ENCODE peak calls at places on chromosomes 2 and 18, in eight cellular contexts. O, X, D, H, A, K, F and B are unnamed samples.

GRCh38 chr2:130821867-130822266 is 14.8 kb upstream of the ARHGEF4 start:
- DNase-seq in O (no peak), X (no peak), D (no peak), H (no peak), A (no peak), K (no peak), F (no peak), B (peak; percentile 61)

GRCh38 chr2:70087703-70088507 is 628 bp downstream of the PCBP1 start:
- DNase-seq in O (peak; percentile 64), X (peak; percentile 52), D (peak; percentile 58), H (peak; percentile 54), A (peak; percentile 73), K (peak; percentile 83), F (no peak), B (peak; percentile 70)

GRCh38 chr2:85420743-85421705 is 2.5 kb downstream of the SH2D6 start:
- DNase-seq in O (peak; percentile 93), X (peak; percentile 89), D (peak; percentile 88), H (peak; percentile 88), A (peak; percentile 88), K (peak; percentile 76), F (no peak), B (peak; percentile 96)

GRCh38 chr2:47062721-47063120 is 92.4 kb downstream of the STPG4 start:
- DNase-seq in O (no peak), X (no peak), D (no peak), H (no peak), A (no peak), K (peak; percentile 52), F (no peak), B (no peak)

GRCh38 chr2:177400337-177400923 is 7.9 kb downstream of the AGPS start:
- DNase-seq in O (no peak), X (no peak), D (no peak), H (no peak), A (no peak), K (peak; percentile 23), F (no peak), B (no peak)

GRCh38 chr2:229445501-229446294 is 174.6 kb upstream of the PID1 start:
- DNase-seq in O (no peak), X (no peak), D (peak; percentile 70), H (no peak), A (no peak), K (peak; percentile 78), F (no peak), B (no peak)

GRCh38 chr2:181466661-181467576 is 9.7 kb downstream of the ITGA4 start:
- DNase-seq in O (peak; percentile 66), X (peak; percentile 81), D (peak; percentile 76), H (peak; percentile 47), A (peak; percentile 67), K (peak; percentile 72), F (peak; percentile 20), B (peak; percentile 13)

GRCh38 chr2:45458909-45459563 is 152.0 kb downstream of the SRBD1 start:
- DNase-seq in O (no peak), X (peak; percentile 50), D (peak; percentile 75), H (peak; percentile 78), A (peak; percentile 88), K (peak; percentile 78), F (peak; percentile 13), B (no peak)

GRCh38 chr2:207676827-207677354 is 34.5 kb upstream of the CCNYL1 start:
- DNase-seq in O (no peak), X (no peak), D (peak; percentile 92), H (no peak), A (peak; percentile 55), K (peak; percentile 67), F (peak; percentile 62), B (no peak)

GRCh38 chr2:160278889-160279196 is 78.8 kb upstream of the ITGB6 start:
- DNase-seq in O (no peak), X (peak; percentile 49), D (peak; percentile 81), H (peak; percentile 29), A (peak; percentile 62), K (peak; percentile 74), F (no peak), B (no peak)

GRCh38 chr2:216516730-216517350 is 18.2 kb downstream of the RPL37A start:
- DNase-seq in O (no peak), X (peak; percentile 79), D (peak; percentile 71), H (peak; percentile 46), A (peak; percentile 54), K (peak; percentile 73), F (peak; percentile 36), B (no peak)

GRCh38 chr2:10303634-10304378 is 1.1 kb downstream of the HPCAL1 start:
- DNase-seq in O (peak; percentile 55), X (peak; percentile 65), D (peak; percentile 64), H (peak; percentile 52), A (no peak), K (peak; percentile 78), F (no peak), B (peak; percentile 80)

GRCh38 chr2:1693723-1694122 is 50.6 kb downstream of the PXDN start:
- DNase-seq in O (no peak), X (no peak), D (no peak), H (no peak), A (no peak), K (no peak), F (no peak), B (no peak)

GRCh38 chr2:148813603-148814065 is 61.4 kb upstream of the KIF5C start:
- DNase-seq in O (no peak), X (peak; percentile 98), D (no peak), H (peak; percentile 33), A (peak; percentile 94), K (no peak), F (no peak), B (peak; percentile 83)

GRCh38 chr2:169136885-169137534 is 67.6 kb downstream of the DHRS9 start:
- DNase-seq in O (no peak), X (peak; percentile 4), D (peak; percentile 71), H (no peak), A (peak; percentile 91), K (no peak), F (no peak), B (no peak)

GRCh38 chr2:108364676-108365297 is 13.0 kb upstream of the SULT1C4 start:
- DNase-seq in O (no peak), X (no peak), D (peak; percentile 12), H (no peak), A (no peak), K (no peak), F (no peak), B (no peak)

GRCh38 chr18:76162886-76163285 is 332.2 kb downstream of the ZNF516 start:
- DNase-seq in O (no peak), X (no peak), D (no peak), H (no peak), A (no peak), K (no peak), F (no peak), B (no peak)

GRCh38 chr2:9752441-9753275 is 90.6 kb upstream of the TAF1B start:
- DNase-seq in O (no peak), X (no peak), D (peak; percentile 33), H (peak; percentile 36), A (no peak), K (peak; percentile 96), F (peak; percentile 32), B (no peak)

GRCh38 chr2:169131587-169132512 is 62.5 kb downstream of the DHRS9 start:
- DNase-seq in O (no peak), X (peak; percentile 51), D (peak; percentile 78), H (peak; percentile 50), A (peak; percentile 59), K (peak; percentile 50), F (no peak), B (peak; percentile 33)

GRCh38 chr2:175282300-175282699 is 100.8 kb upstream of the ATP5MC3 start:
- DNase-seq in O (no peak), X (peak; percentile 68), D (peak; percentile 65), H (peak; percentile 47), A (peak; percentile 61), K (peak; percentile 69), F (no peak), B (peak; percentile 47)
- H3K27me3 ChIP-seq in O (no peaks in the 10 kb centered on the region), X (no peaks in the 10 kb centered on the region), D (no peaks in the 10 kb centered on the region), H (no peaks in the 10 kb centered on the region), A (no peaks in the 10 kb centered on the region), K (peaks cover 42% of the 10 kb centered on the region), F (peaks cover 8% of the 10 kb centered on the region), B (no peaks in the 10 kb centered on the region)

DNA sequence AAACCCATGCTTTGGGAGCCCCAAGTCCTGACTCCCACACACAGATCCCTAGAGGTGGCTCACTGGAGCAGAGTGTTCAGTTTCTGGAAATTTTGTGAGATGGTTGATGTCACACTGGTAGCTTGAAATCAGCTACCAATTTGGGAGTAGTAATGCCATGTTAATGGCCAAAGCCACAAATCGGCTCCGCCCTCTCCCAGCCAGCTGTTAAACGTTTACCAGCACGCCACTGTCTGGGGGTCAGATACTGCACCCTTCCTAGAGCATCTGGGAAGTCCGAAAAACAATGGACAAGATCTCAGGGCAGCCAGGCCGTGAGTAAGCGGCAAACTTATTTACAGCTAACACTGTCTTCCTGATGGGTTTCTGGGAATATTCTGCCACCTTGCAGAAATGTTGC is 60.3 kb upstream of the FZD7 start:
- DNase-seq in O (no peak), X (no peak), D (no peak), H (no peak), A (no peak), K (no peak), F (no peak), B (no peak)
- H3K4me3 ChIP-seq in O (no peak overlapping the region), X (peak overlapping the region; percentile 14), D (no peak overlapping the region), H (no peak overlapping the region), A (no peak overlapping the region), K (no peak overlapping the region), F (no peak overlapping the region), B (no peak overlapping the region)

DNA sequence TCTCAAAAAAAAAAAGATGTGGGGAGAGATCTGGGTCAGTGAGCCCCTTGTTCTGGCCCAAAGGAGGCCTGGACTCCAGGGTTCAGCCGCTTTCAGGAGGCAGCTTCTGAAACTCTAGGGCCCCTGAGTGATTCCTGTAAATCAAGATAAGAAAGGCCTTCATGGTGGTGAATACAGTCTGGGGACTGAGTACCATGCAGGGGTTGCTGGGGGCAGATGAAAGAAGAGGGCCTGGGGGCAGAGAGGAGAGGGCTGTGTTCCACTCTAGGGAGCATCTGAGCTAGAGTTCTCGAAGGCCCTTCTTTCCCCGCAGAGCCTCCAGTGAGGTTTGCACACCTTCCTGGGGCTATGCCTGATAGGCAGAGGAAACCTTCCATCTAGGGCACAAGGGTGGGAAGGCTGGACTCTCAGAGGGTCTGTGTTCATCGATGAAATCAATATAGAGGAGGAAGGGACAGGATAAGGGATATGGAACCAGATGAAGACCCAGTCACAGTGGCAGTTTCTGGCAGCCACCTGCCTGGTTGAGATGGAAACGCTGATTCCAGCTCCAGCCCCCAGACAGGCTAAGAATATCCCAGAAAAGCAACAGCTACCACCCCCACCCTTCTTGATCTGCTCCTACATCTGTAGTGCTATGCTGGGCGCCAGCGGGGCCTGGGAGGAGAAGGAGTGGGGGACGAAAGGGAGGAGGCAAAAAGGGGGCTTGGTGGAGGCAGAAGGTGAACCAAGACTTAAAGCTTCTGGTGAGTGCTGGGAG is 4.7 kb upstream of the CDK5R2 start:
- DNase-seq in O (peak; percentile 59), X (no peak), D (no peak), H (no peak), A (no peak), K (no peak), F (no peak), B (no peak)
- H3K27me3 ChIP-seq in O (no peaks in the 10 kb centered on the region), X (peaks cover 51% of the 10 kb centered on the region), D (peaks cover 53% of the 10 kb centered on the region), H (peaks cover 1% of the 10 kb centered on the region), A (peaks cover 7% of the 10 kb centered on the region), K (peaks cover 29% of the 10 kb centered on the region), F (peaks cover 38% of the 10 kb centered on the region), B (peaks cover 47% of the 10 kb centered on the region)

DNA sequence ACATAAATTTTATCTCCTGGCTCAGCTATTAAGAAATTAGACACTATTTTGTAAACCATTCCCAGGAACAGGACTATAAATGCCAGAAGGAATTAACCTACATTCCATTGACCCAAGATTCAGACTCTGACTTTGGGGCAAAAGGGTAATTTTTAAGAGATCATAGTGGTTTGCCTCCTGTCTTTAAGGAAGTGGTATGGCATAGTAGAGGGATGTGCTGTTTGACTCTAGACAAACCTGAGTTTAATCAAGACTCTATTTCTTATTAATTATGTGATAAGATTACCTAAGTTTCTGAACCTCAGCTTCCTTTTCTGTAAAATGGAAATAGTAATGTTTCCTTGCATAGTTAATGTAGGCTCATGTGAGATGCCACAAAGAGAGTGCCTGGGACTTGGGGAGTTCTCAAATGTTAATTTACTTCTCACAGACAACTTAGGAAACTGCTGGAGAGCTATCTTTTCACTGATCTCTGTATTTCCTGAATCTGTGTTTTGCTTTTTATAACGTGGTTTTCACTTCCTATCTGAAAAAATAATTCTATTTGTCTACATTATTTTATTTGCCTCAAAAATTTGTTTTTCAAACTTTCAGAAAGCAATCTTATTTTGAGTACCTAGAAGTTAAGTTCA is 11.9 kb upstream of the SLC40A1 start:
- DNase-seq in O (no peak), X (no peak), D (no peak), H (no peak), A (no peak), K (no peak), F (no peak), B (no peak)
- H3K4me3 ChIP-seq in O (no peak overlapping the region), X (no peak overlapping the region), D (no peak overlapping the region), H (no peak overlapping the region), A (no peak overlapping the region), K (no peak overlapping the region), F (no peak overlapping the region), B (no peak overlapping the region)